ENCODE peak calls at places on chromosomes 2 and 18, in four cellular contexts. T is HepG2, Z is K562, I is GM12878. H is an unnamed sample.

GRCh38 chr2:213101109-213101508 is 50.3 kb downstream of the IKZF2 start:
- DNase-seq in I (no peak), T (no peak), Z (no peak), H (no peak)

GRCh38 chr2:177353084-177353483 is 39.5 kb upstream of the AGPS start:
- DNase-seq in T (no peak), Z (no peak), I (no peak), H (no peak)

GRCh38 chr2:119008108-119008507 is 66.1 kb downstream of the MARCO start:
- DNase-seq in T (peak), I (no peak), Z (peak), H (peak)

GRCh38 chr2:46550686-46551404 is 71.5 kb downstream of the TMEM247 start:
- DNase-seq in Z (no peak), T (no peak), I (no peak), H (no peak)

GRCh38 chr2:148218326-148219075 is 197.6 kb downstream of the MBD5 start:
- DNase-seq in Z (no peak), T (no peak), I (no peak), H (no peak)

GRCh38 chr2:64454316-64455030 is 511 bp downstream of the LGALSL start:
- DNase-seq in Z (peak), T (no peak), I (no peak), H (peak)

GRCh38 chr2:182324665-182325064 is 102.2 kb downstream of the PDE1A start:
- DNase-seq in Z (no peak), I (no peak), T (no peak), H (no peak)

GRCh38 chr2:9771481-9772017 is 71.7 kb upstream of the TAF1B start:
- DNase-seq in I (no peak), T (peak), Z (no peak), H (no peak)

GRCh38 chr2:192155521-192156118 is 39.1 kb downstream of the TMEFF2 start:
- DNase-seq in I (no peak), T (no peak), Z (no peak), H (no peak)

GRCh38 chr18:7921938-7922587 is 354.9 kb downstream of the PTPRM start:
- DNase-seq in Z (no peak), I (no peak), T (peak), H (no peak)

GRCh38 chr2:123415678-123416077 is 609.4 kb upstream of the CNTNAP5 start:
- DNase-seq in T (no peak), Z (no peak), I (no peak), H (no peak)

GRCh38 chr2:110748489-110748867 is 16.1 kb downstream of the ACOXL start:
- DNase-seq in Z (no peak), T (no peak), I (peak), H (no peak)

GRCh38 chr2:169452080-169452479 is 27.2 kb upstream of the BBS5 start:
- DNase-seq in T (peak), Z (peak), I (no peak), H (peak)

GRCh38 chr2:109712126-109712455 is 82.0 kb upstream of the RGPD5 start:
- DNase-seq in T (no peak), Z (no peak), I (no peak), H (no peak)

GRCh38 chr2:199018826-199019225 is 438.9 kb downstream of the SATB2 start:
- DNase-seq in I (no peak), T (no peak), Z (no peak), H (no peak)
- TF ChIP-seq FOXK2 in I (no peak), T (no peak), Z (no peak), H (no peak)

GRCh38 chr2:68362069-68362468 is 3.0 kb upstream of the PLEK start:
- DNase-seq in T (peak), Z (peak), I (peak), H (peak)
- TF ChIP-seq FOXK2 in T (no peak), Z (no peak), I (no peak), H (no peak)

GRCh38 chr2:162342841-162343240 is 1.1 kb upstream of the GCA start:
- DNase-seq in I (no peak), Z (no peak), T (no peak), H (no peak)

GRCh38 chr2:162340822-162341221 is 3.1 kb upstream of the GCA start:
- DNase-seq in T (no peak), Z (no peak), I (no peak), H (no peak)

GRCh38 chr2:162343492-162343823 is 474 bp upstream of the GCA start:
- DNase-seq in Z (no peak), I (no peak), T (no peak), H (no peak)

GRCh38 chr2:162343824-162344616 is at the start of gene GCA:
- DNase-seq in I (peak), Z (peak), T (peak), H (peak)

DNA sequence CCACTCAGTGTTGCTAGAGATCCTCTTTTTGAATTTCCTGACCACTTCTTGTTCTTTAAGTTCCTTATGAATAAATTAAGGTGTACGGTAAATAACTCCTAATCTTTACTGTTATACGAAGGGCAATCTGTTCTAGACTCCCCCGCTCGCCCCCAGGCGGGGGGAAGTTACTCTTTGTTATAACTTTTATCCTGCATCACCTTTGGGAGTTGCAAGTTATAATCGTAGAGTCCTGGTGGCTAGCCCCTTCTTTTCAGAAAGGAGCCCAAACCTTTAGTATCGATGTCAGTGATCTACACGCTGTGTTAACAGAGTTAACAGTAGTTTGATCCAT is 652 bp downstream of the GCA start:
- DNase-seq in I (no peak), T (peak), Z (no peak), H (no peak)
- TF ChIP-seq FOXK2 in I (no peak), T (no peak), Z (no peak), H (no peak)

GRCh38 chr2:221022554-221022953 is 549.5 kb downstream of the EPHA4 start:
- DNase-seq in T (no peak), Z (no peak), I (no peak), H (no peak)

GRCh38 chr2:221019668-221020067 is 552.4 kb downstream of the EPHA4 start:
- DNase-seq in T (no peak), Z (no peak), I (no peak), H (no peak)

DNA sequence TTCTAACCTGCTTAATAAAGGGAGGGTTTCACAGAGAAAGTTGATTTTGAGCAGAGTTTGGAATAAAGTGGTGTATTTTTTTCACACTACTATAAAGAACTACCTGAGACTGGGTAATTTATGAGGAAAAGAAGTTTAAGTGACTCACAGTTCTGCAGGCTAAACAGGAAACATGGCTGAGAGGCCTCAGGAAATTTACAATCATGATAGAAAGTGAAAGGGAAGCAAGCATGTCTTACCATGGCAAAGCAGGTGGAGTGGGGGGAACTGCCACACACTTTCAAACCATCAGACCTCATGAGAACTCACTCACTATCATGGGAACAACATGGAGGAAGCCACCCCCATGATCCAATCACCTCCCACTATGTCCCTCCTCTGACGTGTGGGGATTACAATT is 546.7 kb downstream of the EPHA4 start:
- DNase-seq in I (peak), T (no peak), Z (no peak), H (no peak)
- TF ChIP-seq FOXK2 in I (no peak), T (no peak), Z (no peak), H (no peak)

GRCh38 chr2:106143495-106144215 is 50.4 kb downstream of the UXS1 start:
- DNase-seq in Z (no peak), T (no peak), I (no peak), H (no peak)
- TF ChIP-seq FOXK2 in Z (no peak), T (no peak), I (no peak), H (no peak)

DNA sequence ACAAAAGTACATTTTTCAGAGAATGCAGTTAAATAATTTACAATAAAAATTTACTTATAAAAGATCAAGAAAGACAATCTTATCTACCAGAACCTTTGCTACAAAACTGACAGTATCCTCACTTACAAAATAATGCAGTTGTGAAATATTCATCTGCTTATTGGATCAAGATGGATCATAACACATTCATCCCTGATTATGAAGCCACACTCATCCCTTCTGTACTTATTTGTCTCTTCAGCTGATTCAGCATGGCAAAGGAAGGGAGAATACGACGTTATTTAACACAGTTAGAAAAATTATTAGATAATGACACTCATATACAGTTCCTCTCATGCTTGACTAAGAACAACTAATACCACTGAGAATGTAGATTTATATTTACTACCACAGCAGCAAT is 46.4 kb downstream of the TCF4 start:
- DNase-seq in I (no peak), T (no peak), Z (no peak), H (no peak)
- TF ChIP-seq FOXK2 in I (no peak), T (no peak), Z (no peak), H (no peak)

DNA sequence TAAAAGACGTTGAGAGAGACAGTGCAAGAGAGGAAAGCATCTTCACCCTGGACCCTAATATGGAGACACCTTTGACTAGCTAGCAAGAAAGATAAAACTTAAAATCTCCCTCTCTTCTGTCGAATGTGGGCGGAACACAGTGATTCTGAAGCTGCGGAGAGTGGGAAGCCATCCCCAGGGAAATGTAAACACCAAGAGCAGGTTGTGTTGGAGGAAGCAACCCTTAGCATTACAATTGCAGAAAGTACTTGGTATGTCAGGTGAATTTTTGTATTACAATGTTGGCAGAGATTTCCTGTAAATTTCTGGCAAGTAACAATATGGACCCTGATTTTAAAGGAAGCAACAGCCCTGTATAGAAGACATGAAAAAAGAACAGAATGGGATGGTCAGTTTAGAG is 35.8 kb downstream of the TSN start:
- DNase-seq in T (no peak), Z (no peak), I (no peak), H (no peak)
- TF ChIP-seq FOXK2 in T (no peak), Z (no peak), I (no peak), H (no peak)

GRCh38 chr2:197383825-197384224 is 51.0 kb downstream of the SF3B1 start:
- DNase-seq in I (no peak), T (no peak), Z (peak), H (no peak)

GRCh38 chr2:197372582-197372981 is 62.0 kb upstream of the ANKRD44 start:
- DNase-seq in I (no peak), T (no peak), Z (no peak), H (no peak)

GRCh38 chr2:197377670-197378069 is 57.2 kb downstream of the SF3B1 start:
- DNase-seq in I (no peak), T (no peak), Z (no peak), H (no peak)

DNA sequence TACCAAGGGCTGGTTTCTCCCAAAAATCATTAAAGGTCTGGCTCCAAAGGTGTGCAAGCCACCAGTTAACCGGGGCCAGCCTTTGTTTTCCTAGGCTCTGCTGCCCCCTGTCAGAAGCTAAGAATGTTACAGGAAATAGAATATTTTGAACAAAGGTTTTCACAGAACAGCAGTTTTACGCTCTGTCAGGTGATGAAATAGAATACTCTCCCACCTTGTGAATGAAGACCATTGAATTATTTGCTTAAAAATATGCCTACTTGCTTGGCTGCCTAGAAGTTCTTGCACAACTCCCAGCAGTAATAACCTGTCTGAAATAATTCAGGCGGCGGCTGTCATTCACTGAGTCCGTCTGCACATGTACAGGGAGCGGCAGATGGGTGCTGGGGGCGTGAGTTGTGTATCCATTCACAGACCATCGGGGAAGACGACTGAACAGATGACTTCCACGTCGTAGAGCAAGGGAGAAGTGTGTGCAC is 56.3 kb downstream of the SF3B1 start:
- DNase-seq in Z (peak), I (no peak), T (peak), H (peak)
- TF ChIP-seq FOXK2 in Z (no peak), I (no peak), T (no peak), H (no peak)

DNA sequence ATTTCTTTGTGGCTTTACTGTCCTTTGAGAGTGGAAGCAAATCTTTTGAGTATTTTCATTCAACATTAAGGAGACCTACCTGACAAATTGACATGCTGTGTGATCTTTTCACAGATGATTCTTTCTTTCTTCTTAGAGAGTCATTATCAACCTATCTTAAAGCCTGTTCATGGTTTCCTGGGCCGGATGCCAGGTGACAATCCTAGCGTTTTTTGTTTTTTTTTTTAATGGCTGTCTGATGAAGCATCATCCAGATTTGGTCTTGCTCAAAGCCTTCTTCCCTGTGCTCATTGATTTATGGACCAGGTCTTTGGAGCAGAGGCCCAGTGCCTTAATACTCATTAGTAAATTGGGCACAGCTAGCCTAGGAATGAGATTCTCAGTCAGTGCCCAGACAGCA is 9.8 kb upstream of the MGAT5 start:
- DNase-seq in T (no peak), Z (no peak), I (no peak), H (no peak)
- TF ChIP-seq FOXK2 in T (no peak), Z (no peak), I (no peak), H (no peak)